ENCODE peak calls at places on chromosomes 3 and 15, in six cellular contexts. U, K, I, Y, E and R are unnamed samples.

GRCh38 chr3:109346770-109347295 is 9.5 kb upstream of the DPPA4 start:
- DNase-seq in U (no peak), K (no peak), I (peak; percentile 68), Y (no peak), E (no peak), R (peak; percentile 47)

GRCh38 chr3:882526-882925 is 210.3 kb upstream of the CNTN6 start:
- DNase-seq in U (no peak), K (no peak), I (no peak), Y (peak; percentile 25), E (no peak), R (no peak)

GRCh38 chr3:38987456-38987855 is 64.3 kb downstream of the SCN11A start:
- DNase-seq in U (no peak), K (no peak), I (no peak), Y (no peak), E (no peak), R (no peak)

GRCh38 chr3:52636673-52637072 is 49.0 kb downstream of the PBRM1 start:
- DNase-seq in U (no peak), K (no peak), I (no peak), Y (no peak), E (no peak), R (no peak)

GRCh38 chr3:4729061-4729973 is 236.2 kb downstream of the ITPR1 start:
- DNase-seq in U (no peak), K (no peak), I (no peak), Y (no peak), E (peak; percentile 62), R (no peak)

GRCh38 chr15:39682366-39682765 is 100.3 kb downstream of the FSIP1 start:
- DNase-seq in U (no peak), K (no peak), I (peak; percentile 32), Y (no peak), E (no peak), R (no peak)

GRCh38 chr3:101635954-101636798 is 40.8 kb downstream of the ZBTB11 start:
- DNase-seq in U (peak; percentile 89), K (peak; percentile 39), I (peak; percentile 61), Y (no peak), E (peak; percentile 44), R (no peak)

GRCh38 chr3:89256882-89257281 is 149.5 kb downstream of the EPHA3 start:
- DNase-seq in U (no peak), K (no peak), I (no peak), Y (no peak), E (no peak), R (no peak)

GRCh38 chr15:31435256-31435781 is 108.7 kb downstream of the KLF13 start:
- DNase-seq in U (peak; percentile 73), K (peak; percentile 70), I (peak; percentile 78), Y (no peak), E (peak; percentile 76), R (peak; percentile 18)

GRCh38 chr3:115806501-115806900 is 183.2 kb downstream of the GAP43 start:
- DNase-seq in U (no peak), K (no peak), I (peak; percentile 71), Y (no peak), E (no peak), R (no peak)

GRCh38 chr15:71295242-71296031 is 180.2 kb downstream of the THSD4 start:
- DNase-seq in U (no peak), K (no peak), I (peak; percentile 97), Y (peak; percentile 100), E (peak; percentile 31), R (peak; percentile 92)

DNA sequence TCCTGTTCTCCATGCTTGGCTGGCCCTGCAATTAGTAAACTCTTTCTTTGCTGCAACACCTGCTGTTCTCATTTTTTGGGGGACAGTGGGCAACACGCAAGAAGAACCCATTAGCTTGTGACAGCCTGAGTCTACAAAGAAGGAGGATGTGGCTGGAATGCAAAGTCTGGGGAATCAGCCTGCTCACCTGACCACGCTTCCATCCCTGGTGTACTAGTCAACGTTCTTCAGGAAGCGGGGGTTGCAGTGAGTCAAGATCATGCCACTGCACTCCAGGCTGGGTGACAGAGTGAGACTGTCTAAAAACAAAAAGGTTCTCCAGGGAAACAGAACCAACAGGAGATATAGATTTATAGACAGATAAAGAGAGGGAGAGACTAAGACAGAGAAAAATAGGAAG is 27.7 kb upstream of the KBTBD12 start:
- DNase-seq in U (no peak), K (no peak), I (peak; percentile 47), Y (peak; percentile 70), E (no peak), R (no peak)
- H3K4me3 ChIP-seq in U (no peak overlapping the region), K (no peak overlapping the region), I (no peak overlapping the region), Y (no peak overlapping the region), E (no peak overlapping the region), R (no peak overlapping the region)

GRCh38 chr3:149214702-149215101 is 6.9 kb downstream of the CP start:
- DNase-seq in U (no peak), K (no peak), I (no peak), Y (no peak), E (no peak), R (no peak)

GRCh38 chr3:149215474-149215873 is 6.2 kb downstream of the CP start:
- DNase-seq in U (no peak), K (no peak), I (peak; percentile 39), Y (no peak), E (no peak), R (peak; percentile 36)

GRCh38 chr3:149216195-149216869 is 5.3 kb downstream of the CP start:
- DNase-seq in U (no peak), K (no peak), I (peak; percentile 43), Y (no peak), E (no peak), R (no peak)

GRCh38 chr3:149221783-149222517 is at the start of gene CP:
- DNase-seq in U (no peak), K (no peak), I (no peak), Y (no peak), E (no peak), R (no peak)

DNA sequence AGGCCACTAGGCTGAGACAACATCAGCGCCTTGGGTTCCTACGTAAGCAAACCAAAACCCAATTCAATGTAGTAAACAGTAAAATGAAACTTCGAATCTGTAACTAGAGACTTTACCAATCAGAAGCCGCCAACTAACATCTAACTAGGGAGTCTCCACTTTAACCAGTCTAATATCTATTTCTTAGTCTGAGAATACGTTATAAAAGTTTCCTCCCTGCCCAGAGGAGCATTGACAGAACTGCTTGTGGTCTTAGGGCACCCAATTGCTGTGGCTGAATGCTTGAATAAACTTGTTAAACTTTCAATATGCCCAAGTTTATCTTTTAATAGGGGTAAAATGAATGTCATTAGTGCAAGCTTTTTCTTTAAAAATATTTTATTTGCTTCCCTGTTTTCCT is 4.3 kb downstream of the CP start:
- DNase-seq in U (no peak), K (no peak), I (no peak), Y (no peak), E (no peak), R (no peak)
- H3K4me3 ChIP-seq in U (no peak overlapping the region), K (no peak overlapping the region), I (no peak overlapping the region), Y (no peak overlapping the region), E (no peak overlapping the region), R (no peak overlapping the region)

GRCh38 chr3:50165388-50166308 is 10.5 kb downstream of the SEMA3F start:
- DNase-seq in U (no peak), K (no peak), I (no peak), Y (no peak), E (no peak), R (peak; percentile 58)

GRCh38 chr3:50164984-50165383 is 9.9 kb downstream of the SEMA3F start:
- DNase-seq in U (no peak), K (no peak), I (no peak), Y (no peak), E (no peak), R (no peak)

GRCh38 chr3:50167069-50167781 is 12.1 kb downstream of the SEMA3F start:
- DNase-seq in U (no peak), K (no peak), I (no peak), Y (peak; percentile 81), E (no peak), R (no peak)

GRCh38 chr3:50167782-50168317 is 12.7 kb downstream of the SEMA3F start:
- DNase-seq in U (no peak), K (no peak), I (no peak), Y (no peak), E (no peak), R (no peak)

DNA sequence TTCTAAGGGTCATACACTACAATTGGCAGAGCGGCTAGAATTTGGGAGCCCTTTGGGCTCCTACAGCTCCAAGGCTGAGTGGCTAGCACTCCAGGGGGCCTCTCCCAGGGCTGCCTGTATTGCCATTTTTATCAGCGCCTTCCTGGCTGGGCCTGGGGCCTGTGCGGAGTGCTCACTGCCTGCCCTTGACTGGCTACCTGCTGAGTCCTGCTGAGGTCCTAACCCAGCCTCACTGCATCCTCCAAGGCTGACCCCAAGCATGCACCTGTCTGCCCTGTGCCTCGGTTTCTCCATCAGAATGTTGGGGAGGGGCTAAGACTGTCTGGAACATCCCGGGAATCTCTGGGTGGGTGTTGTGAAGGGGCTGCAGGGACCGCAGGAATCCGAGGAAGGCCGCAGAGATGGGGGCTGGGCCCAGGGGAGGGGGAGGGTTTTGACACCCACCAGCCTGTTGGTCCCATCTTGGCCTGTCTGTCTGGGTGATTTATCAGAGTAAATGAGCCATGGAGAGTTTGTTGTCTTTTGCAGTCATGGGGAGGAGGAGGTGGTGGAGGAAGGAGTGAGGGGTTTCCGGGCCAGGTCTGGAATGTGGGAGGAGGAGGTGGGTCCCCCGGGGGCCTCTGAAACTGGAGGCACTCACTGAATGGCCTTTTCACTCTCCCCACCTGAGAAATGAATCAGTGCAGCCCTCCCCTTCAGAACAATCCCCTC is 11.3 kb downstream of the SEMA3F start:
- DNase-seq in U (no peak), K (no peak), I (no peak), Y (peak; percentile 57), E (no peak), R (no peak)
- H3K4me3 ChIP-seq in U (no peak overlapping the region), K (no peak overlapping the region), I (no peak overlapping the region), Y (no peak overlapping the region), E (no peak overlapping the region), R (no peak overlapping the region)

GRCh38 chr15:76345880-76346665 is 9.5 kb downstream of the ISL2 start:
- DNase-seq in U (peak; percentile 77), K (no peak), I (no peak), Y (no peak), E (no peak), R (no peak)
- H3K4me3 ChIP-seq in U (peak overlapping the region; percentile 51), K (no peak overlapping the region), I (no peak overlapping the region), Y (peak overlapping the region; percentile 18), E (peak overlapping the region; percentile 7), R (peak overlapping the region; percentile 25)